ENCODE peak calls at places on chromosomes 5 and 9, in ten cellular contexts. K, S, X, L, P, A, V, F, J and M are unnamed samples.

GRCh38 chr5:124065508-124065907 is 553.5 kb downstream of the CSNK1G3 start:
- DNase-seq in K (no peak), J (no peak), F (no peak), L (no peak), S (no peak), V (no peak), X (no peak), P (no peak), A (no peak), M (no peak)

GRCh38 chr5:82408033-82408432 is 129.9 kb upstream of the RPS23 start:
- DNase-seq in J (no peak), S (no peak), X (no peak), L (no peak), A (no peak), K (no peak), V (no peak), F (no peak), P (no peak), M (no peak)

GRCh38 chr5:21154526-21154925 is 1166.5 kb upstream of the CDH18 start:
- DNase-seq in J (no peak), X (no peak), P (no peak), F (no peak), K (no peak), L (no peak), A (no peak), S (peak), V (no peak), M (no peak)

GRCh38 chr9:135275926-135276289 is 188.4 kb downstream of the OLFM1 start:
- DNase-seq in X (no peak), F (no peak), V (no peak), L (no peak), P (no peak), A (no peak), J (no peak), S (no peak), K (no peak), M (no peak)

GRCh38 chr5:156121834-156122386 is 205.1 kb upstream of the SGCD start:
- DNase-seq in K (no peak), V (no peak), L (no peak), P (no peak), A (no peak), J (no peak), F (no peak), S (no peak), X (no peak), M (no peak)

GRCh38 chr5:83834306-83834705 is 113.7 kb upstream of the HAPLN1 start:
- DNase-seq in V (no peak), L (no peak), S (no peak), K (no peak), A (no peak), F (no peak), X (no peak), P (no peak), J (no peak), M (no peak)

GRCh38 chr5:92836861-92837755 is 743.9 kb downstream of the NR2F1-AS1 start:
- DNase-seq in V (no peak), F (no peak), K (no peak), J (no peak), A (no peak), P (no peak), S (no peak), L (no peak), X (no peak), M (no peak)

GRCh38 chr9:109781541-109782197 is 1.7 kb downstream of the PALM2AKAP2 start:
- DNase-seq in A (no peak), S (no peak), V (no peak), J (no peak), F (no peak), X (no peak), K (peak), P (no peak), L (no peak), M (no peak)

GRCh38 chr5:178086266-178086665 is 27.1 kb upstream of the N4BP3 start:
- DNase-seq in S (no peak), P (no peak), V (no peak), L (no peak), X (no peak), F (no peak), K (no peak), J (no peak), A (peak), M (no peak)

GRCh38 chr9:115604831-115605483 is 487.0 kb upstream of the TNC start:
- DNase-seq in J (no peak), V (no peak), X (no peak), K (no peak), P (no peak), A (no peak), S (no peak), L (no peak), F (no peak), M (no peak)

GRCh38 chr9:3700772-3701171 is 175.0 kb upstream of the RFX3 start:
- DNase-seq in L (no peak), X (no peak), S (no peak), V (no peak), K (no peak), P (no peak), F (no peak), A (no peak), J (no peak), M (no peak)

GRCh38 chr5:169832236-169832635 is 148.1 kb downstream of the INSYN2B start:
- DNase-seq in P (no peak), K (no peak), L (no peak), S (no peak), F (no peak), V (no peak), A (no peak), J (no peak), X (no peak), M (no peak)

GRCh38 chr5:38651806-38652205 is 95.4 kb upstream of the LIFR start:
- DNase-seq in L (no peak), S (no peak), V (no peak), J (no peak), K (no peak), A (no peak), X (no peak), F (no peak), P (no peak), M (no peak)

GRCh38 chr5:2866622-2867372 is 115.3 kb upstream of the IRX2 start:
- DNase-seq in S (no peak), K (no peak), P (no peak), A (no peak), V (no peak), L (no peak), F (no peak), X (no peak), J (no peak), M (peak)

GRCh38 chr9:112819635-112820496 is 69.3 kb downstream of the SNX30 start:
- DNase-seq in A (peak), L (peak), X (peak), F (peak), V (peak), J (no peak), K (no peak), P (peak), S (peak), M (peak)

GRCh38 chr5:109533847-109534272 is 124.1 kb upstream of the PJA2 start:
- DNase-seq in K (no peak), L (no peak), X (no peak), V (no peak), F (no peak), S (no peak), A (peak), P (no peak), J (no peak), M (no peak)

GRCh38 chr5:157045601-157046000 is 13.3 kb downstream of the HAVCR1 start:
- DNase-seq in S (no peak), L (no peak), K (no peak), V (no peak), A (no peak), P (no peak), X (no peak), F (no peak), J (no peak), M (no peak)

GRCh38 chr5:1212881-1213280 is 11.5 kb downstream of the SLC6A19 start:
- DNase-seq in L (no peak), A (no peak), F (no peak), J (no peak), V (no peak), S (no peak), P (no peak), K (no peak), X (no peak), M (no peak)

GRCh38 chr9:80797841-80798688 is 891.3 kb downstream of the TLE1 start:
- DNase-seq in F (no peak), X (no peak), S (no peak), P (peak), A (peak), K (peak), J (no peak), V (no peak), L (peak), M (no peak)

GRCh38 chr5:53091304-53091703 is 18.3 kb downstream of the MOCS2 start:
- DNase-seq in V (no peak), L (no peak), X (no peak), J (no peak), F (no peak), K (no peak), P (no peak), A (no peak), S (peak), M (no peak)

GRCh38 chr5:75668988-75669760 is 48.1 kb downstream of the POC5 start:
- DNase-seq in V (no peak), J (no peak), P (no peak), L (peak), S (peak), F (no peak), A (no peak), K (no peak), X (peak), M (peak)

GRCh38 chr9:131747352-131747751 is 7.5 kb upstream of the RAPGEF1 start:
- DNase-seq in P (no peak), K (no peak), F (no peak), S (peak), J (no peak), L (no peak), X (no peak), V (no peak), A (peak), M (no peak)

GRCh38 chr5:53482717-53483638 is 2.5 kb downstream of the FST start:
- DNase-seq in K (peak), P (peak), A (peak), L (peak), F (no peak), X (peak), J (peak), V (no peak), S (peak), M (peak)

GRCh38 chr9:98142182-98142924 is 23.3 kb upstream of the TRIM14 start:
- DNase-seq in S (no peak), A (peak), X (peak), J (peak), V (no peak), F (no peak), L (peak), K (no peak), P (peak), M (peak)

GRCh38 chr5:116724971-116725370 is 150.3 kb upstream of the SEMA6A start:
- DNase-seq in J (no peak), P (no peak), K (no peak), A (no peak), X (no peak), F (no peak), S (no peak), L (no peak), V (no peak), M (no peak)

GRCh38 chr9:128713411-128713780 is 10.5 kb downstream of the ZDHHC12 start:
- DNase-seq in P (no peak), X (no peak), A (no peak), S (no peak), K (peak), L (no peak), F (no peak), V (no peak), J (peak), M (no peak)

GRCh38 chr5:3149899-3150298 is 398.4 kb upstream of the IRX2 start:
- DNase-seq in V (no peak), J (no peak), S (no peak), K (no peak), F (no peak), A (no peak), L (no peak), P (no peak), X (no peak), M (no peak)

GRCh38 chr9:122126340-122127333 is 32.9 kb downstream of the NDUFA8 start:
- DNase-seq in S (no peak), F (no peak), X (no peak), P (no peak), V (no peak), L (no peak), J (no peak), A (peak), K (peak), M (peak)

GRCh38 chr9:33320230-33320567 is 29.9 kb downstream of the NFX1 start:
- DNase-seq in J (peak), S (no peak), A (no peak), X (no peak), L (no peak), K (no peak), F (no peak), V (no peak), P (no peak), M (no peak)

GRCh38 chr9:17422994-17423680 is 155.7 kb upstream of the SH3GL2 start:
- DNase-seq in X (no peak), P (no peak), F (no peak), K (peak), V (no peak), S (no peak), A (no peak), L (peak), J (no peak), M (peak)

GRCh38 chr5:74201334-74202081 is 439.0 kb downstream of the ENC1 start:
- DNase-seq in S (peak), V (no peak), X (peak), P (no peak), J (no peak), K (no peak), L (no peak), A (no peak), F (peak), M (no peak)

GRCh38 chr9:84851935-84852585 is 182.5 kb downstream of the NTRK2 start:
- DNase-seq in V (peak), J (no peak), A (no peak), F (peak), X (peak), L (no peak), K (no peak), P (peak), S (peak), M (no peak)

GRCh38 chr5:71528206-71528605 is 58.9 kb upstream of the MCCC2 start:
- DNase-seq in K (no peak), V (no peak), S (no peak), X (no peak), F (no peak), A (no peak), P (no peak), J (no peak), L (no peak), M (no peak)

GRCh38 chr5:42242829-42243485 is 180.3 kb upstream of the GHR start:
- DNase-seq in J (no peak), P (no peak), F (no peak), S (no peak), K (peak), X (no peak), L (no peak), V (no peak), A (no peak), M (no peak)

GRCh38 chr9:99782962-99783718 is 38.5 kb upstream of the NR4A3 start:
- DNase-seq in P (no peak), V (no peak), X (no peak), S (no peak), J (no peak), F (no peak), A (no peak), L (no peak), K (no peak), M (no peak)

GRCh38 chr9:68509689-68510088 is 31.0 kb downstream of the TMEM252 start:
- DNase-seq in F (no peak), J (no peak), K (no peak), A (no peak), X (no peak), P (no peak), V (no peak), L (no peak), S (no peak), M (no peak)
- TF ChIP-seq POLR2AphosphoS5 in F (no peak), J (no peak), K (no peak), A (no peak), X (no peak), P (no peak), V (no peak), L (no peak), S (no peak), M (no peak)

DNA sequence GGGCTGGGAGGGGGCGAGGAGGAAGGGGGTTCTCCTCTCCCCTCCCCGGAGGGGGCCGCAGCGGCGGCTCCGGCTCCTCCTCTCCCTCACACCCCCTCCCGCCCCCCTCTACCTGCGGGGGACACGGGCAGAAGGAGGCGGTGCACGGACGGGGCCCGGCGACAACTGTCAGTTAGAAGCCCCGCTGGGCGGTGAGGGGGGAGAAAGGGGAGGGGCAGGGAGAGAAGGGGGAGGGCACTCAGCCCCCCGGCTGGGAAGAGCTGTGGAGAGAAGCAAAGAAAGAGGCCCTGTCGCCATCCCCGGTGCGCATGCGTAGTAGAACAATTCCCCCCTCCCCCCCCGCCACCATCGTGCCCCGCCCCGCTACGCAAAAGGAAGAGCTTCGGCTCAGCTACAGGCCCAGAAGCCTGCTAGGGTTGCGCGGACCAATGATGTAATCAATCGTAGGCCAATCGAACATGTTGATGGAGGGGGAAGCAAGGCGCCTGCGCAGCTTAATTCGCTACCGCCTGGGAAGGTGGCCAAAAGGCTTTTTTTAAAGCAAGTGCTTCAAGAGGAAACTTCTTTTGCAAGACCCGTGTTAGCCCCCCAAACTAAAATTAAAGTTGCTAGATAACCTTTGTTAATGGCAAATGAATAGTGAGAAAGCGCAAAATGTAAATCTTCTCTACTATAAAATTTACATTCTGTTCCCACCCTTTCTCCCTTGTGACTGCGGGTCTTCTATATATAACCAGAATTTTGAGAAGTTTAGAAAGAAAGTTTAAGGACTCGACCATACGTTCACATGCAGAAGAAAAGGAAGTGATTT is 7.0 kb downstream of the RANBP6 start:
- DNase-seq in F (peak), V (peak), X (peak), L (peak), S (peak), A (peak), J (peak), K (peak), P (peak), M (no peak)
- TF ChIP-seq POLR2AphosphoS5 in F (no peak), V (peak), X (peak), L (peak), S (no peak), A (peak), J (no peak), K (peak), P (peak), M (peak)

DNA sequence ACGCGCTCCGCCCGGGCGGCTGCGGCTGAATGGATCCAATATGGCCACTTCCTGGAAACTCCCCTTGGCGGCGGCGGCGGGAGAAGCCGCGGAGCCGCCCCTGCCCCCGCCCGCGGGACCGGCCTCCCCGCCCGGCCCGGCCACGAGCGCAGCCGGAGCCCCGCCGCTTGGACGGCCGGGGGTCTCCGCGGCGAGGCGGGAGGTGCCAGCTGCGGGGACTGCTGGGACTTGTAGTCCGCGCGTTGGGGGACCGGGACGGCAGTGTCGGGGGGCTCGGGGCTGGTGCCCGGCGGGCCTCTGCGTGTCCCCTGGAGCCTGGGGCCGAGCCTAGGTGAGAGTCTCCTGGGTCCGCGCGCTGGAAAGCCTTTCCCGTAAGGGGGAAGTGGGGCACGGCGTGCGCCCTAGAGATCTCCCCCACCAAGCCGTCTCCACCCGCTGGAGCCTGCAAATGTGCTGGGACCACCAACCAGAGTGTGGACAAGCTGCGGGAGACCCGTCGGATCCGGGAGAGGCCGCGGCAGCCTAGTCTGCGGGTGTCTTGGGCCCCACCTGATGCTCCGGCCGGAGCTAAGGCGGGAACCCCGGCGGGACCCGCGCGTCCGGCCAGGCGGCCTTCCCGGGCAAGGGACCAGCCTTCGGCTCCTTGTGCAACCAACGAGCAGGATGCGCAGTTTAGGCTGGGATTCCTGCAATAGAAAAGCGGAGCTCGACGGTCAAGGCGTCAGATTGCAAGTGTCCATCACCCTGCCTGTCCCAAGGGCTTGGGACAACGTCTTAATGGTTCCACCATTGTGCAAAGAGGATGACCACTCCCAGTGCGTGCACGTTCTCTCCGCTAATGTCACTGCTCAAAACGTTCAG is at the start of gene SEPTIN8:
- DNase-seq in J (no peak), X (peak), P (peak), L (peak), S (peak), K (peak), V (no peak), A (peak), F (no peak), M (peak)
- TF ChIP-seq POLR2AphosphoS5 in J (no peak), X (peak), P (no peak), L (no peak), S (no peak), K (no peak), V (peak), A (peak), F (no peak), M (no peak)

GRCh38 chr9:129988607-129989361 is 54.2 kb downstream of the FNBP1 start:
- DNase-seq in K (no peak), F (no peak), L (peak), J (no peak), P (no peak), S (no peak), A (no peak), X (no peak), V (no peak), M (no peak)
- TF ChIP-seq POLR2AphosphoS5 in K (no peak), F (no peak), L (peak), J (no peak), P (no peak), S (no peak), A (no peak), X (peak), V (no peak), M (no peak)

DNA sequence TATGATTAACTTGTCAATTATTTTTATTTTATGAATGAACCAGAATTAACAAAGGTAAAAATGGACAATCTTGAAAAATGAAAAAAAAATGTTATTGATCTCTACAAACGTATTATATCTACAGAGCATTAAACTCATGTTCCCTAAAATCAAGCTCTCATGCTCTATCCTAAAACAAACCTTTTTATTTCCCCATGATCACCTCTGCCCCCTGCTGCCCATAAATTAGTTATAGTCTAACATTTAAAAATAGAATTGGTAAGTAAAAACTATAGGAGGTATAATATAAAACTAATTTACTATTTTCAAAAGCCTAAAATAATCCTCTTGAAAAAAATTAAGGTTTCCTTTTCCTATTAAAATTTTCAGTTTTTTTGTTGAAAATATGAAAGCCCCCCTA is 168.0 kb upstream of the POU5F2 start:
- DNase-seq in J (no peak), F (no peak), K (no peak), P (no peak), X (no peak), V (no peak), A (peak), S (peak), L (no peak), M (no peak)
- TF ChIP-seq POLR2AphosphoS5 in J (no peak), F (no peak), K (no peak), P (no peak), X (no peak), V (no peak), A (no peak), S (no peak), L (no peak), M (no peak)

GRCh38 chr5:34717426-34718327 is 61.5 kb downstream of the RAI14 start:
- DNase-seq in A (no peak), V (no peak), S (peak), F (peak), X (no peak), L (no peak), P (no peak), J (no peak), K (no peak), M (no peak)
- TF ChIP-seq POLR2AphosphoS5 in A (no peak), V (no peak), S (peak), F (no peak), X (no peak), L (no peak), P (no peak), J (no peak), K (peak), M (no peak)

GRCh38 chr5:32585446-32586250 is at the start of gene SUB1:
- DNase-seq in X (peak), P (peak), A (peak), L (peak), J (peak), K (peak), V (peak), F (peak), S (peak), M (peak)
- TF ChIP-seq POLR2AphosphoS5 in X (peak), P (peak), A (peak), L (peak), J (peak), K (peak), V (peak), F (peak), S (peak), M (peak)

GRCh38 chr5:55441107-55441771 is 93.5 kb downstream of the PLPP1 start:
- DNase-seq in F (no peak), L (no peak), J (no peak), X (no peak), S (no peak), P (no peak), V (no peak), A (no peak), K (no peak), M (no peak)
- TF ChIP-seq POLR2AphosphoS5 in F (no peak), L (no peak), J (no peak), X (no peak), S (no peak), P (no peak), V (no peak), A (no peak), K (peak), M (no peak)